ENCODE peak calls at places on chromosomes 16 and 17, in ten cellular contexts. M is stomach; Q is ELF-1; V is HTR-8/SVneo; U is activated naive CD8-positive, alpha-beta T cell treated with anti-CD3 and anti-CD28 coated beads for 36 hours; Y is Daoy; X is T-helper 17 cell; N is NB4; R is A549; B is keratinocyte. H is an unnamed sample.

GRCh38 chr16:23836404-23837291 is 865 bp downstream of the PRKCB start:
- DNase-seq in U (peak; percentile 69), M (peak; percentile 48), X (peak; percentile 33), R (no peak), V (no peak), Q (peak; percentile 7), N (peak; percentile 76), Y (no peak), B (no peak), H (no peak)

GRCh38 chr16:50688083-50688482 is 5.3 kb upstream of the NOD2 start:
- DNase-seq in N (no peak), U (no peak), V (no peak), X (no peak), R (no peak), Y (no peak), B (no peak), M (no peak), Q (peak; percentile 58), H (no peak)

GRCh38 chr16:85872666-85873561 is 26.0 kb upstream of the IRF8 start:
- DNase-seq in V (no peak), B (no peak), M (no peak), N (no peak), Q (no peak), U (no peak), R (no peak), X (no peak), Y (no peak), H (no peak)

GRCh38 chr17:8841844-8842243 is 25.6 kb downstream of the PIK3R6 start:
- DNase-seq in Y (no peak), R (no peak), X (no peak), B (no peak), U (no peak), V (no peak), Q (no peak), M (no peak), N (peak; percentile 28), H (no peak)

GRCh38 chr17:27339836-27340550 is 46.1 kb downstream of the WSB1 start:
- DNase-seq in N (peak; percentile 54), B (peak; percentile 64), V (no peak), X (no peak), Q (peak; percentile 44), R (peak; percentile 88), U (peak; percentile 43), M (no peak), Y (peak; percentile 82), H (no peak)

GRCh38 chr16:5042574-5043171 is 8.9 kb upstream of the NAGPA start:
- DNase-seq in X (no peak), U (no peak), Y (peak; percentile 41), M (no peak), V (peak; percentile 48), B (no peak), N (peak; percentile 51), R (no peak), Q (peak; percentile 45), H (no peak)

GRCh38 chr17:34884597-34884996 is 76.7 kb downstream of the CCT6B start:
- DNase-seq in R (no peak), Y (no peak), X (no peak), V (no peak), U (no peak), N (peak; percentile 42), Q (no peak), B (no peak), M (no peak), H (no peak)

GRCh38 chr17:72861811-72862210 is 230.7 kb downstream of the SLC39A11 start:
- DNase-seq in Y (no peak), X (no peak), U (no peak), N (no peak), Q (no peak), V (no peak), R (no peak), M (no peak), B (no peak), H (no peak)

GRCh38 chr16:57585051-57585687 is 42.7 kb downstream of the ADGRG5 start:
- DNase-seq in Y (no peak), B (no peak), M (no peak), X (no peak), V (no peak), Q (no peak), U (no peak), N (no peak), R (no peak), H (no peak)

GRCh38 chr16:84369938-84370627 is 1.7 kb downstream of the ATP2C2 start:
- DNase-seq in M (no peak), U (no peak), X (no peak), B (no peak), Y (no peak), N (peak; percentile 40), Q (peak; percentile 33), V (no peak), R (no peak), H (no peak)

H was measured in epithelial cell of prostate.